ENCODE peak calls at places on chromosome 14, in four cellular contexts. L is heart left ventricle, O is left ventricle myocardium inferior, D is uterus. T is an unnamed sample.

GRCh38 chr14:24270537-24271133 is 762 bp downstream of the RABGGTA start:
- DNase-seq in L (no peak), O (no peak), D (no peak), T (no peak)

GRCh38 chr14:72932893-72933292 is 6.6 kb downstream of the DCAF4 start:
- DNase-seq in L (no peak), O (no peak), D (no peak), T (no peak)

GRCh38 chr14:101020971-101021370 is 117.4 kb upstream of the RTL1 start:
- DNase-seq in L (no peak), O (peak; percentile 5), D (peak; percentile 2), T (no peak)

GRCh38 chr14:34205799-34206198 is 254.9 kb upstream of the EGLN3 start:
- DNase-seq in O (no peak), D (no peak), L (no peak), T (no peak)

GRCh38 chr14:50801706-50802105 is 29.3 kb downstream of the NIN start:
- DNase-seq in D (no peak), O (no peak), L (no peak), T (no peak)

GRCh38 chr14:34021096-34021495 is 70.2 kb upstream of the EGLN3 start:
- DNase-seq in O (no peak), D (no peak), L (no peak), T (no peak)

GRCh38 chr14:98903371-98903770 is 368.6 kb downstream of the BCL11B start:
- DNase-seq in L (no peak), D (no peak), O (no peak), T (no peak)

GRCh38 chr14:75249251-75249957 is 29.2 kb upstream of the FOS start:
- DNase-seq in L (no peak), D (no peak), O (no peak), T (peak; percentile 58)

GRCh38 chr14:89667983-89668382 is 250.9 kb upstream of the FOXN3 start:
- DNase-seq in D (no peak), O (no peak), L (no peak), T (no peak)

GRCh38 chr14:54803396-54803795 is 99.2 kb downstream of the GCH1 start:
- DNase-seq in O (no peak), L (no peak), D (no peak), T (no peak)

GRCh38 chr14:64983439-64984310 is 3.0 kb upstream of the FNTB start:
- DNase-seq in O (no peak), D (no peak), L (no peak), T (peak; percentile 48)

GRCh38 chr14:91269076-91269991 is 24.8 kb upstream of the GPR68 start:
- DNase-seq in L (no peak), O (no peak), D (no peak), T (no peak)

GRCh38 chr14:104395276-104395675 is 184.3 kb upstream of the C14orf180 start:
- DNase-seq in D (no peak), O (no peak), L (no peak), T (no peak)

GRCh38 chr14:104394606-104394910 is 185.0 kb upstream of the C14orf180 start:
- DNase-seq in O (peak; percentile 10), L (peak; percentile 4), D (peak; percentile 5), T (no peak)

GRCh38 chr14:104396682-104397470 is 182.7 kb upstream of the C14orf180 start:
- DNase-seq in D (no peak), L (no peak), O (no peak), T (no peak)

GRCh38 chr14:104397956-104398355 is 181.6 kb upstream of the C14orf180 start:
- DNase-seq in D (no peak), O (no peak), L (no peak), T (no peak)

DNA sequence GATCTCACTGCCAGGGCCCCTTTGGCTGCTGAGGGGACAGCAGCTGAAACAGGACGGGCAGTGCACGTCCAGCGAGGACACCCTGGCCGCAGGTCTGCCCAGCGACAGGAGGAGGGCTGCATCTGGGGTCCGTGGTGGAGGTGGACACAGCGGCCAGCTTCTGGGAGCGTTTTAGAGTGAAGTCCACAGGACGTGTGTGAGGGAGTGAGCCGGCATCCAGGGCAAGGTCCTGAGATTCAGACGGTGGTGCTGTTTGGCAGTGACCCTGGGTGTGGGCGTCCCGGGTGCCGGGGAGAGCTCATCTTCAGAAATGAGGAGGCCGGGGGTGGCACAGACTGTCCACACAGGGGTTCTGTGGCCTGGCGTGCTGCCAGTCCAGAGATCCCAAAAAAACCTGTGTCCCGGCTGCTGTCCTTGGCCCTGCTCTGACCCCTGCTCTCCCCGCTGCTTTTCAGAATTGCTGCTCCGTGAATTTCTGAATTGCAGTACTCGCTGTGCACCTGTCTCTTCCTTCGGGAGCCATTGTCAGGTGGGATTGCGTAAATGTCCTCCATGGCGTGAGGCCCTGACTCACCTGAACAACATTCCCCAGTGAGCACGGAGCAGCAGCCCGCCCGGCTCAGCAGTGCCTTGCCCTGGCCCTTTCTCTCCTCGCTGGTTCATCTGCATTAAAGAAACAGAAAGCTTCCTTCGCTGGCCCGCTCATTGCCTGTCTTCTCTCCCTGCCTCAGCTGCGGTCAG is 183.5 kb upstream of the C14orf180 start:
- DNase-seq in D (peak; percentile 9), L (no peak), O (no peak), T (no peak)
- H3K4me3 ChIP-seq in D (no peak overlapping the region), L (no peak overlapping the region), O (no peak overlapping the region), T (no peak overlapping the region)

DNA sequence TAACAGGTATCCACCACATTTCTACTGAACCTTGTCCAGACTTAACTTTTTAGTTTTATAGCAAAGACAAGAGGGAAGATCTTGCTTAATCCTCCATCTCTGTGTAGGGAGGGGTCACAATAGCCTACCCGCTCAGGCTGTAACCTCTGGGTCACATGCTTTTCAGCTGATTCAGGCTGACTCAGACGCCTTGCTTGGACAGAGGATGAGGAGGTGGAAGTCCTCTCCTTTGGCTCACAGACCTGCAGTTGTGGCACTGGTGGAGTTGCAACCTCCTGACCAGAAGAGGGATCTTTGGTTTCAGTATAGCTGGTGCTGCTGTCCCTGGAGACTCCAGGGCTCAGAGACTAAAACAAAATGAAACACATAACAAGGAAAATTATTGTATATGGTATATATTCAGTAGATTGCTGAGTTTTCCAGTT is 16.2 kb downstream of the ACIN1 start:
- DNase-seq in D (peak; percentile 87), L (no peak), O (no peak), T (no peak)
- H3K27ac ChIP-seq in D (peak overlapping the region; percentile 71), L (no peak overlapping the region), O (peak overlapping the region; percentile 52), T (no peak overlapping the region)

GRCh38 chr14:93044116-93044515 is 71.6 kb downstream of the ITPK1 start:
- DNase-seq in D (no peak), L (no peak), O (no peak), T (no peak)

GRCh38 chr14:93046696-93047050 is 69.1 kb downstream of the ITPK1 start:
- DNase-seq in O (peak; percentile 5), L (no peak), D (no peak), T (no peak)

GRCh38 chr14:93044601-93045000 is 71.1 kb downstream of the ITPK1 start:
- DNase-seq in L (no peak), D (no peak), O (no peak), T (no peak)

GRCh38 chr14:93045965-93046695 is 69.6 kb downstream of the ITPK1 start:
- DNase-seq in O (no peak), L (no peak), D (no peak), T (no peak)

DNA sequence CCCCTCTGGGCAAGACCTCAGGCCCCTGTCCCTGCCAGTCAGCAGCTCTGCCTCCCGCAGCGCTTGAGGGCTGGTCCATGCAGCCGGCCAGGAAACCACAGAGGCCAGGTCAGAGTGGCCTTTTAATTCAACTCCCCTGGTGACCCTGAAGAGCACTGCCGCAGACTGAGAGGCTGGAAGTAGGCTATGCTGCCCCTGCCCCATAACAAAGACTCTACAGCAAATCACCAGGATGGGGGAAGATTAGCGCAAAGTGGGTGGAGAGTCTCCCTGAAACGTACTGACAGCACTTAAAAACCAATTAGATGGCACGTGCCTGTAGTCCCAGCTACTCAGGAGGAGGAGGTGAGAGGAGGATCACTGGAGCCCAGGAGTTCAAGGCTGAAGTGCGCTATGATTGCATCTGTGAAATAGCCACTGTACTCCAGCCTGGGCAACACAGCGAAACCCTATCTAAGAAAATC is 70.5 kb downstream of the ITPK1 start:
- DNase-seq in D (no peak), L (no peak), O (no peak), T (no peak)
- H3K4me3 ChIP-seq in D (no peak overlapping the region), L (no peak overlapping the region), O (no peak overlapping the region), T (no peak overlapping the region)

GRCh38 chr14:83556065-83556464 is 1973.9 kb upstream of the FLRT2 start:
- DNase-seq in O (no peak), D (no peak), L (no peak), T (no peak)

GRCh38 chr14:83561261-83561660 is 1968.7 kb upstream of the FLRT2 start:
- DNase-seq in O (no peak), D (no peak), L (no peak), T (no peak)

GRCh38 chr14:83559721-83560120 is 1970.2 kb upstream of the FLRT2 start:
- DNase-seq in L (no peak), D (no peak), O (no peak), T (no peak)

GRCh38 chr14:83558946-83559345 is 1971.0 kb upstream of the FLRT2 start:
- DNase-seq in L (no peak), D (no peak), O (no peak), T (no peak)

DNA sequence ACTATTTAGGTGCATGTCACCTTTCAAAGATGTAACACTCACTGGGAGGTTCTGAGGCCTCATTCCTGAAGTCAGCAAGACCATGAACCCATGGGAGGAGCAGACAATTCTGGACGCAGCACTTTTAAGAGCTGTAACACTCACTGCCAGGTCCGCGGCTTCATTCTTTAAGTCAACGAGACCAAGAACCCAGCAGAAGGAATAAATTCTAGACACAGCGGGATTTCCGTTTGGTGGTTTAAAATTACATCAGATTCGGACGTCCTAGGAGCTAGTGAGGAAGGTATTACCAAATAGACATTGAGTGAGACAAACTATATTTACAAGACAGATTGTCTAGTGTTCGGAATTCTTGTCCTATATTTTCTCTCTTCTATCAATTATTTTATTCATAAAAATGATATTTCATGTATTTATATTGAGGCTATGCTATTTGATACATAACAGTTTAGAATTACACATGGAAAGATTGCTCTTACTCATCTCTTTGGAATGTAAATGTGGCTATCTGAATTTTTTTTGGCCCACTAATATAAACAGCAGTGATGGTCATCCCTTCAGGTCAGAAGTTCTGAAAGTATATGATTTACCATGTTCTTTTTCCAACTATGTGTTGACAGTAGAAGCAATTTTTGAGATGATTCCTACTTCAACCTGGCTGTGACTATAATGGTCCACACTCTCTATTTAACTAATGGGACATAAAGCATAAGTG is 1973.0 kb upstream of the FLRT2 start:
- DNase-seq in D (no peak), O (no peak), L (no peak), T (no peak)
- H3K27ac ChIP-seq in D (no peak overlapping the region), O (no peak overlapping the region), L (no peak overlapping the region), T (no peak overlapping the region)